ENCODE peak calls at places on chromosome 11, in five cellular contexts. U is ovary, F is uterus, H is body of pancreas, T is Peyer's patch. M is an unnamed sample. For H3K27me3, the result is how much of the 10 kb centered on the place peaks cover.

GRCh38 chr11:59088164-59088563 is 2.1 kb downstream of the GLYATL1B start:
- DNase-seq in H (no peak), U (no peak), F (no peak), T (no peak), M (no peak)

GRCh38 chr11:65625628-65626342 is 10.2 kb downstream of the PCNX3 start:
- DNase-seq in U (peak), T (peak), F (peak), H (peak), M (no peak)

GRCh38 chr11:44269369-44270351 is 40.3 kb downstream of the ALX4 start:
- DNase-seq in U (peak), H (no peak), T (no peak), F (peak), M (no peak)

GRCh38 chr11:125162743-125163142 is 1.8 kb upstream of the PKNOX2 start:
- DNase-seq in T (peak), U (no peak), F (no peak), H (no peak), M (no peak)

GRCh38 chr11:57370251-57370650 is 10.7 kb downstream of the PRG3 start:
- DNase-seq in F (no peak), H (no peak), T (no peak), U (no peak), M (no peak)

GRCh38 chr11:32829680-32830412 is at the start of gene PRRG4:
- DNase-seq in T (peak), U (peak), F (peak), H (peak), M (peak)

GRCh38 chr11:61923166-61924015 is 6.0 kb upstream of the RAB3IL1 start:
- DNase-seq in T (peak), H (peak), U (peak), F (peak), M (peak)

GRCh38 chr11:114137838-114138237 is 78.3 kb downstream of the ZBTB16 start:
- DNase-seq in F (no peak), H (no peak), U (no peak), T (no peak), M (no peak)

GRCh38 chr11:119723243-119723951 is 5.6 kb downstream of the NECTIN1 start:
- DNase-seq in T (no peak), U (no peak), F (no peak), H (no peak), M (no peak)

GRCh38 chr11:2083411-2083810 is 55.8 kb downstream of the IGF2 start:
- DNase-seq in T (no peak), F (no peak), U (no peak), H (no peak), M (no peak)

GRCh38 chr11:117394221-117394925 is 66.7 kb downstream of the CEP164 start:
- DNase-seq in H (no peak), F (no peak), U (no peak), T (no peak), M (no peak)

GRCh38 chr11:131666617-131667016 is 296.2 kb downstream of the NTM start:
- DNase-seq in T (no peak), H (no peak), U (no peak), F (no peak), M (no peak)

GRCh38 chr11:85619497-85619896 is 7.6 kb downstream of the DLG2 start:
- DNase-seq in U (no peak), F (no peak), T (no peak), H (no peak), M (peak)

GRCh38 chr11:66907751-66908173 is 50.4 kb downstream of the PC start:
- DNase-seq in F (no peak), H (no peak), U (no peak), T (no peak), M (no peak)

GRCh38 chr11:61297741-61298140 is 2.6 kb upstream of the VWCE start:
- DNase-seq in U (peak), T (no peak), H (no peak), F (peak), M (peak)

GRCh38 chr11:4748435-4748834 is 21.3 kb downstream of the OR51F1 start:
- DNase-seq in T (no peak), F (no peak), U (no peak), H (no peak), M (no peak)

GRCh38 chr11:124892750-124893454 is 4.8 kb downstream of the ROBO4 start:
- DNase-seq in F (no peak), H (no peak), U (no peak), T (no peak), M (no peak)

GRCh38 chr11:42054351-42054750 is 594.9 kb upstream of the LRRC4C start:
- DNase-seq in U (no peak), F (no peak), T (no peak), H (no peak), M (no peak)

GRCh38 chr11:79006854-79007253 is 432.2 kb upstream of the NARS2 start:
- DNase-seq in F (no peak), H (no peak), T (no peak), U (no peak), M (no peak)

GRCh38 chr11:125075900-125076317 is 12.8 kb downstream of the SLC37A2 start:
- DNase-seq in F (no peak), T (peak), U (no peak), H (no peak), M (peak)

GRCh38 chr11:13303668-13304649 is 26.4 kb downstream of the BMAL1 start:
- DNase-seq in F (no peak), T (no peak), U (no peak), H (no peak), M (peak)

DNA sequence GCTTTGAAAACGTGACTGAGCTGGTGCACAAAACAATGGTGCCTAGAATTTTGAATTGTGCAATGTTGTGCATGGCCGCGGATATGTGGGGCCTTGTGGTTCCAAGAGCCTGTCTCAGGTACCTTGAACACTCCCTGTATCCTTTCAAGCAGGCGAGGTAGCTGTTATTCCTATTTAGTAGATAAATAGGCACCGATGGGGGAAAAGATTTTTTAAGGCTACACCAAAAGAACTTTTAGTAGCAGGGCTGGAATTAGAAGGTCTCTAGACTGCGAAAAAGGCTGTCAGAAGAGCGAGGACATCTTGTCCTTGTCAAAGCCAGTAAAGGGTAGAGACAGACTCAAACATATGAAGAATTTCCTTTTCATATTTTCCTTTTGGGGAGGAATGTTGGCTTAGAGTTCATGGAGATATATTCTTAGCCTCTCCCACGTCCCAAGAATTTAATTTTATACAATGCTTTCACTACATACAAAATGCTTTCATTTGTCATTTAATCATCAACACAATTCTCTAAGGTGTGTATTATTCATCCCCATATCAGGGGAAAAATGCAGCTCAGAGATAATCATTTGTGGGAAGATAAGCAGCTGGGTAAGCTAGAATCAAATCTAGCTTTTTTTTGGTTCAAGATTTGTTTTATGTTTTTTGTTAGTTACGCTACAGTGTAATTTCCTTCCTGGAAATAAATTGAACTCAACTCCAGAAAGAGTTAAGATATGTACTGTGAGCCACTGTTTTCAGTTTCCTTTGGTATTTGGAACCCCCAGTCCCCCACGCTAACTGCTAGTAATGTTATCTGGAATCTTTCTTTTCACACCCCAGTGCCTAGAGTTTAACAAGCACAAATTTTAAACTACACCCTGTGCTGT is 1.7 kb upstream of the HSPA8 start:
- DNase-seq in U (no peak), F (peak), H (peak), T (no peak), M (peak)
- TF ChIP-seq POLR2A in U (no peak), F (no peak), H (no peak), T (no peak), M (no peak)

GRCh38 chr11:45593992-45594391 is 71.4 kb downstream of the CHST1 start:
- DNase-seq in H (no peak), T (no peak), U (no peak), F (no peak), M (no peak)
- H3K27me3 ChIP-seq in H (under half), T (under half), U (under half), F (under half), M (under half)

DNA sequence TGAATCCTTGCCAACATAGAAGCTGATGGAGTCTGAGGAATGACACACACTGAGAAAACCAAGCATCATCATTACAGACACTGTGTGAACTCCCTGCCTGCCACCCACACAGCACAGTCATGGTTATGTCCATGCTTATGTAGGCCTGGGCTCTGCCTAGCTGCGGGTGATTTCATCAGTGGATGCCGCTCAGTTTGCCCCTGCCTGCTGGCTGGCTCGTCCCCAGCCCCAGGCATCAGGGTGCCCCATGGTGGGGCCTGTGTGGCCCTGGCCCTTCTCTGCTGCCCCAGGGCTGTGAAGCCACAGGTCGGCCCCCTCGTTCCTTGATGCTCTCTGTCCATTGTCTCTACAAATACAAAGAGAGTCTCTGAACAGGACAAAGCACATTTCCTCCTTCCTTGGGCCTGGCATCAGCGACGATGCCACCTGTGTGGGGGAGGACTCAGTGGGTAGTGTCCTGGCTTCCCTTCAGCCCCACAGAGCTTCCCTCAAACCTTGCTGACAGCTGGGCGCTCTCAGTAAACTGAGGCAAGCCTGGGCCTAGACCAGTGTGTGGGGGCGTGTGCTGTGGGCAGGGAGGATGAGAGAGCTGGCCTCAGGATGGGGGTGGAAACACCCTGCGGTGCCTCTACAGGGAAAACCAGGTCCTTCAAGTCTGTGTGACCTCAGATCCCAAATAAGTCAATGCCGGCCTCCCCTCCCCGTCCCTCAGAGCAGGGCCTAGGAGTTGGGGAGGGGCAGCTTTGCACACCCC is 20.0 kb upstream of the TUB start:
- DNase-seq in H (no peak), T (no peak), U (no peak), F (no peak), M (no peak)
- H3K4me3 ChIP-seq in H (no peak), T (no peak), U (no peak), F (no peak), M (no peak)

GRCh38 chr11:72793452-72794367 is at the start of gene STARD10:
- DNase-seq in T (peak), H (peak), U (peak), F (peak), M (peak)
- TF ChIP-seq POLR2A in T (no peak), H (no peak), U (peak), F (peak), M (peak)

DNA sequence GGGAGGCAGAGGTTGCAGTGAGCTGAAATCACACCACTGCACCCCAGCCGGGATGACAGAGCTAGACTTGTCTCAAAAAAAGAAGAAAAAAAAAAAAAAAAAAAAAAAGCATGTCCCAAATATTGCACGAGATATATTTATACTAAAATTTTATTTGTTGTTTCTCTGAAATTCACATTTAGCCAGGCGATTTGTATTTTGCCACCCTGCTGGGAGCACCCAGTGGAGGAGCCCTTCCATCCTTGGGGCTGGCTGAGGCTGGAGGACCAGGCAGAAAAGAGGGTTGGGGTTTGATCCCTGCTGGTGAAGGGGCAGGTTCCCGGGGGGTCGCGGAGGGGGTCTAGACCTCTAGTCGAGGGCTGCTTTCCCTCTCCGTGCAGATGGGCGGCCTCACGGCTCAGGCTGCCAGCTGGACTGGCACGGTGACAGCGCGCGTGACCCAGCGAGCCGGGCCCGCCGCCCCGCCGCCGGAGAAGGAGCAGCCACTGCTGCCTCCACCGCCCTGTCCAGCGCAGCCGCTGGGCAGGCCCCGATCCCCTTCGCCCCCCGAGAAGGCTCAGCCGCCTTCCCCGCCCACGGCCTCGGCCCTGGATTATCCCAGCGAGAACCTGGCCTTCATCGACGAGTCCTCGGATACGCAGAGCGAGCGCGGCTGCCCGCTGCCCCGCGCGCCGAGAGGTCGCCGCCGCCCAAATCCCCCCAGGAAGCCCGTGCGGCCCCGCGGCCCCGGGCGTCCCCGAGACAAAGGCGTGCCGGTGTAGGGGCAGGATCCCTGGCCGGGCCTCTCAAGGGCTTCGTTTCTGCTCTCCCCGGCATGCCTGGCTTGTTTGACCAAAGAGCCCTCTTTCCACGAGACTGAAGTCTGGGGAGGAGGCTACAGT is 952 bp upstream of the CATSPERZ start:
- DNase-seq in T (peak), H (peak), U (peak), F (peak), M (peak)
- H3K27me3 ChIP-seq in T (under half), H (under half), U (under half), F (under half), M (under half)

DNA sequence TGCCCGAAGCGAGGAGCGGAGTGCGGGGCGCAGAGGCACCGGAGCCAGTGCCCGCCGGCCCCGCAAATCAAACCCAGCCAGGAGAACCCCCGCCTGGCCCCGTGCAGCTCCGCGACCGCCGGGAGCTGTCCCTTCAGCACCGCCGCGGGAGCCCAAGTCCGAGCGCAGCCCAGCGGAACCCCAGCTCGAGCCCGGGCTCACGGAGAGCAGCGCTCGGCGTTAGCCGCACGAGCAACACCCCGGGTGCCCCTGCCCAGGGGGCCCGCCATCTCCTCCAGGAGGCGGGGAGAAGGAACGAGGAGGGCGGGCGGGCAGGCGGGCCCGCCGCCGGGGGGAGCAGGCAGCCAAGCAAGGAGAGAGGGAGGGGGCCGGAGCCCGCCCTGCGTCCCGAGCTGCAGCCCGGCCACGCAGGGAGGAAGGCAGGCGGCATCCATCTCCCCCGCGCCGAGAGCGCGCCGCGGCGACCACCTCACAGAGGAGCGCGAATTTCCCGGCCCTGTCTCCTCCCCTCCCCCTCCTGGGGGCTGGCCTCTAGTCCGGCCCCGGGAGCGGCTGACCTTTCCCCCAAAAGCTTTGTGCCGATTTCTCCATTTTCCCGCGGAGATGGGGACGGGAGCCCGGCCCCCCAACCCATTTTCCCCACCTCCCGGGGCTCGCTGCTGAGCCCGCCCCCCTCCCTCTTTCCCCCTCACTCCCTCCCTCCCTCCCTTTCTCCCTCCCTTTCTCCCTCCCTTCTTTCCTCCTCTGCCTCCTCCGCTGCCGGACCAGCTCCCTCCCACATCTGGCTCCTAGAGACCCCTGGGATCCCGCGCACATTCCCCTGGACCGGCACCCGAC is 623 bp downstream of the KCNC1 start:
- DNase-seq in U (peak), T (peak), H (peak), F (peak), M (peak)
- H3K4me3 ChIP-seq in U (peak), T (peak), H (no peak), F (peak), M (peak)

DNA sequence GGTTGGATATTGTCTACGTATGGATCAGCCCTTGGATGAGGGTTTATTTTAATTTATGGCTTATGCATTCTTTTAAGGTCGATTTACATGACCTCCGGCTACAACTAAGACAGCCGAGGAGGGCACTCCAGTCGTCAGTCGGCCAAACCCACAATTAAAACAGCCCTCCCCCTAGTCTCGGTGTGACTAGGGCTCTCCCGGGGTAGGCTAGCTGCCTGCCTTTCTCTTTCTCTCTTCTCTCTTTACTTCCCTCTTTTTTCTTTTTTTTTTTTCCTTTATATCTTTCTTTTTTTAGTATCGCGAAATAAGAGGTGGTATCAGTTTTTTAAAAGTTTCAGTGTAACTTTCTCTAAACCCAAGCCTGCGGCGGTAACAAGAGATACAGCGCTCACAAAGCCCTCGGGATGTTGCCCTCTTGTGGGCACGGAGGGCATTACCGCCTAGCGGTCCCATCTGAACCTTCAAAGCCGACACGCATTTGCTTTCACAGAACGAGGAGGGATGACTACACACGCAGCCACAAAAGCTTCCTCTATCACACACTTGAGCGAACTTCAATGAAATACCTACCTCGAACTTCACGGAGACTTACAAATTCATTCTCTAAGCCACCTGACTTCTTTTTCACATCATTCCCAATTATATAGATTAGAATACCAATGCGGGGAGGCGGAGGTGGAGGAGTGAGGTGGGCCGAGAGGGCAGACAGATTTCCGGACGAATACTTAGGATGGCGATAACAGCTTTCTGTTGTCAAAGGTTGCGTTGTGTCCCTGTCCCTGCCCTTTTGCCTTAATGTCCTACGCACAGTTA is 132.3 kb upstream of the C11orf58 start:
- DNase-seq in T (peak), F (peak), U (peak), H (peak), M (peak)
- TF ChIP-seq POLR2A in T (peak), F (peak), U (no peak), H (no peak), M (peak)

M was measured in adrenal gland.